ENCODE peak calls at places on chromosomes 1 and 21, in ten cellular contexts. T, S, Y, G, Z, C, O, B, X and N are unnamed samples.

GRCh38 chr1:178345821-178346220 is 150.9 kb downstream of the CLEC20A start:
- DNase-seq in T (no peak), C (no peak), Z (no peak), Y (no peak), G (no peak), O (no peak), B (no peak), S (no peak), X (no peak), N (no peak)

GRCh38 chr21:45318556-45319341 is 31.1 kb upstream of the POFUT2 start:
- DNase-seq in X (no peak), C (no peak), O (no peak), G (peak), B (no peak), Y (no peak), S (no peak), Z (no peak), T (peak), N (peak)

GRCh38 chr1:232880354-232880753 is 70.1 kb upstream of the NTPCR start:
- DNase-seq in X (no peak), Y (peak), Z (no peak), G (peak), T (peak), O (no peak), B (no peak), S (no peak), C (peak), N (no peak)

GRCh38 chr1:29682918-29683314 is 446.6 kb downstream of the PTPRU start:
- DNase-seq in T (peak), B (no peak), X (no peak), G (peak), Y (no peak), O (no peak), S (peak), C (peak), Z (no peak), N (no peak)

GRCh38 chr1:199243423-199244061 is 604.7 kb downstream of the PTPRC start:
- DNase-seq in X (peak), G (peak), Z (peak), T (peak), O (peak), B (peak), S (no peak), C (no peak), Y (peak), N (peak)

GRCh38 chr1:89356658-89357400 is 7.0 kb upstream of the GBP6 start:
- DNase-seq in Y (peak), G (peak), C (no peak), Z (peak), T (peak), X (no peak), B (no peak), O (no peak), S (no peak), N (no peak)

GRCh38 chr1:48333316-48333715 is 110.8 kb downstream of the SLC5A9 start:
- DNase-seq in O (no peak), S (no peak), Y (peak), X (no peak), Z (no peak), T (no peak), B (no peak), C (no peak), G (no peak), N (no peak)

GRCh38 chr1:3992103-3992556 is 92.1 kb upstream of the C1orf174 start:
- DNase-seq in Z (no peak), C (no peak), B (no peak), O (peak), G (peak), X (no peak), T (no peak), S (no peak), Y (no peak), N (no peak)

GRCh38 chr1:183105449-183105848 is 80.6 kb upstream of the LAMC2 start:
- DNase-seq in B (no peak), Y (no peak), G (peak), O (no peak), C (no peak), X (no peak), T (peak), Z (no peak), S (no peak), N (no peak)

GRCh38 chr1:12184008-12184681 is 17.4 kb downstream of the TNFRSF1B start:
- DNase-seq in S (peak), B (no peak), Z (peak), X (no peak), O (no peak), C (peak), T (peak), Y (no peak), G (peak), N (no peak)

GRCh38 chr1:86207323-86207722 is 50.8 kb upstream of the COL24A1 start:
- DNase-seq in B (no peak), Z (peak), Y (peak), C (no peak), G (peak), O (no peak), S (no peak), T (peak), X (no peak), N (peak)

GRCh38 chr21:38980416-38981319 is 174.9 kb downstream of the ETS2 start:
- DNase-seq in B (no peak), Z (no peak), C (no peak), T (no peak), S (no peak), G (no peak), O (no peak), X (peak), Y (no peak), N (no peak)

GRCh38 chr1:14113841-14114567 is 414.0 kb downstream of the PRDM2 start:
- DNase-seq in B (no peak), O (no peak), C (peak), T (no peak), Z (no peak), G (no peak), Y (peak), S (peak), X (no peak), N (no peak)

GRCh38 chr21:28263974-28264373 is 728.7 kb downstream of the LTN1 start:
- DNase-seq in T (no peak), S (no peak), X (no peak), B (no peak), C (no peak), Y (no peak), O (no peak), G (no peak), Z (no peak), N (no peak)

GRCh38 chr1:81600878-81601658 is 199.7 kb upstream of the ADGRL2 start:
- DNase-seq in G (no peak), O (no peak), Y (no peak), B (no peak), C (no peak), Z (no peak), X (no peak), T (no peak), S (no peak), N (no peak)

GRCh38 chr1:183807549-183808168 is 2.7 kb downstream of the RGL1 start:
- DNase-seq in G (peak), B (no peak), Z (no peak), S (no peak), X (no peak), T (peak), Y (peak), O (no peak), C (no peak), N (no peak)

GRCh38 chr1:161791889-161792655 is 26.0 kb downstream of the ATF6 start:
- DNase-seq in G (peak), C (no peak), B (no peak), S (no peak), O (no peak), T (peak), Y (peak), Z (no peak), X (no peak), N (no peak)

GRCh38 chr1:203311368-203312301 is 6.3 kb downstream of the BTG2 start:
- DNase-seq in S (no peak), O (no peak), Z (no peak), Y (no peak), C (no peak), B (no peak), X (no peak), G (no peak), T (no peak), N (no peak)

GRCh38 chr1:85661767-85662166 is 46.5 kb downstream of the ZNHIT6 start:
- DNase-seq in Z (no peak), S (no peak), G (no peak), B (no peak), O (no peak), X (no peak), C (no peak), Y (no peak), T (no peak), N (no peak)

GRCh38 chr1:231013391-231014015 is 26.6 kb downstream of the FAM89A start:
- DNase-seq in O (no peak), Z (no peak), S (no peak), C (no peak), X (no peak), T (no peak), Y (peak), B (no peak), G (no peak), N (no peak)

GRCh38 chr1:25099343-25099951 is 132.9 kb downstream of the SYF2 start:
- DNase-seq in Z (no peak), X (no peak), T (no peak), G (no peak), O (peak), B (no peak), Y (no peak), C (peak), S (no peak), N (no peak)

GRCh38 chr1:154843913-154844681 is 26.0 kb downstream of the KCNN3 start:
- DNase-seq in S (no peak), B (no peak), T (no peak), C (no peak), X (no peak), G (no peak), O (no peak), Y (no peak), Z (no peak), N (no peak)

GRCh38 chr1:10217748-10218441 is 7.5 kb downstream of the KIF1B start:
- DNase-seq in S (no peak), Z (peak), G (peak), T (peak), C (no peak), O (no peak), X (no peak), Y (no peak), B (no peak), N (no peak)

GRCh38 chr1:110063781-110064180 is 6.7 kb downstream of the ALX3 start:
- DNase-seq in S (no peak), C (no peak), Z (no peak), T (no peak), B (no peak), Y (no peak), G (no peak), X (no peak), O (no peak), N (no peak)

GRCh38 chr1:246364415-246364941 is 142.6 kb downstream of the SMYD3 start:
- DNase-seq in O (no peak), G (no peak), T (no peak), Y (peak), B (no peak), S (no peak), X (no peak), Z (no peak), C (no peak), N (no peak)

GRCh38 chr1:59083946-59084865 is 212.7 kb upstream of the FGGY start:
- DNase-seq in X (no peak), C (no peak), S (no peak), Z (no peak), Y (peak), B (no peak), O (no peak), G (peak), T (peak), N (no peak)

GRCh38 chr1:225944951-225945350 is 3.9 kb upstream of the LEFTY2 start:
- DNase-seq in Z (no peak), B (no peak), Y (no peak), S (no peak), C (no peak), O (no peak), X (no peak), G (no peak), T (no peak), N (no peak)

GRCh38 chr1:1542766-1543705 is 2.6 kb upstream of the TMEM240 start:
- DNase-seq in T (no peak), Z (no peak), B (no peak), X (no peak), C (no peak), O (no peak), G (no peak), Y (no peak), S (no peak), N (no peak)

GRCh38 chr1:109438798-109439297 is 12.6 kb upstream of the PSMA5 start:
- DNase-seq in C (no peak), B (no peak), Y (peak), G (peak), X (no peak), T (peak), S (no peak), Z (peak), O (no peak), N (no peak)